ENCODE peak calls at places on chromosomes 16 and 17, in four cellular contexts. Z is GM12878, O is K562, U is HepG2. E is an unnamed sample.

GRCh38 chr17:40646791-40647548 is 648 bp downstream of the SMARCE1 start:
- DNase-seq in Z (no peak), O (peak; percentile 71), U (peak; percentile 50), E (peak; percentile 20)

GRCh38 chr17:48997103-48997826 is at the start of gene IGF2BP1:
- DNase-seq in Z (no peak), O (no peak), U (peak; percentile 81), E (peak; percentile 65)

GRCh38 chr16:53817812-53818211 is 113.9 kb downstream of the FTO start:
- DNase-seq in Z (no peak), O (no peak), U (no peak), E (no peak)

GRCh38 chr16:73329363-73330306 is 281.7 kb upstream of the ZFHX3 start:
- DNase-seq in Z (no peak), O (no peak), U (peak; percentile 8), E (no peak)

GRCh38 chr17:60165976-60166375 is 16.2 kb downstream of the CA4 start:
- DNase-seq in Z (no peak), O (peak; percentile 6), U (no peak), E (peak; percentile 4)

GRCh38 chr16:88437367-88437964 is 15.6 kb upstream of the ZFPM1 start:
- DNase-seq in Z (no peak), O (peak; percentile 84), U (peak; percentile 48), E (peak; percentile 84)

GRCh38 chr16:11141409-11142260 is 114.4 kb downstream of the SOCS1 start:
- DNase-seq in Z (no peak), O (no peak), U (peak; percentile 27), E (no peak)

GRCh38 chr16:74771656-74772315 is 2.8 kb downstream of the FA2H start:
- DNase-seq in Z (peak; percentile 63), O (no peak), U (no peak), E (no peak)

GRCh38 chr17:50274142-50274944 is at the start of gene TMEM92:
- DNase-seq in Z (no peak), O (peak; percentile 77), U (no peak), E (peak; percentile 59)

GRCh38 chr17:10729334-10730193 is at the start of gene TMEM220:
- DNase-seq in Z (no peak), O (no peak), U (peak; percentile 26), E (peak; percentile 38)

GRCh38 chr17:78176548-78177025 is 8.2 kb downstream of the SYNGR2 start:
- DNase-seq in Z (no peak), O (peak; percentile 78), U (no peak), E (peak; percentile 82)

GRCh38 chr16:84487358-84487757 is 17.1 kb downstream of the MEAK7 start:
- DNase-seq in Z (no peak), O (no peak), U (no peak), E (no peak)

GRCh38 chr17:77127735-77128361 is 12.9 kb upstream of the SEC14L1 start:
- DNase-seq in Z (no peak), O (no peak), U (no peak), E (no peak)

GRCh38 chr16:3984111-3985060 is 103.9 kb upstream of the CREBBP start:
- DNase-seq in Z (no peak), O (no peak), U (no peak), E (no peak)

GRCh38 chr16:87371261-87371866 is 12.2 kb downstream of the FBXO31 start:
- DNase-seq in Z (no peak), O (no peak), U (no peak), E (no peak)

GRCh38 chr17:50465635-50466034 is 3.0 kb downstream of the CHAD start:
- DNase-seq in Z (no peak), O (no peak), U (no peak), E (no peak)

GRCh38 chr16:89729863-89730574 is 8.7 kb downstream of the ZNF276 start:
- DNase-seq in Z (no peak), O (no peak), U (no peak), E (no peak)

GRCh38 chr17:31508310-31509094 is 117.0 kb downstream of the RAB11FIP4 start:
- DNase-seq in Z (peak; percentile 69), O (peak; percentile 69), U (peak; percentile 32), E (no peak)

GRCh38 chr16:33059206-33059605 is 134.8 kb upstream of the TP53TG3C start:
- DNase-seq in Z (no peak), O (no peak), U (no peak), E (no peak)

GRCh38 chr16:87460936-87461335 is 31.9 kb downstream of the ZCCHC14 start:
- DNase-seq in Z (no peak), O (no peak), U (no peak), E (no peak)

GRCh38 chr17:80845863-80846671 is 145.6 kb upstream of the CHMP6 start:
- DNase-seq in Z (no peak), O (no peak), U (no peak), E (no peak)

GRCh38 chr16:22728167-22728836 is 85.7 kb upstream of the HS3ST2 start:
- DNase-seq in Z (no peak), O (no peak), U (no peak), E (no peak)

DNA sequence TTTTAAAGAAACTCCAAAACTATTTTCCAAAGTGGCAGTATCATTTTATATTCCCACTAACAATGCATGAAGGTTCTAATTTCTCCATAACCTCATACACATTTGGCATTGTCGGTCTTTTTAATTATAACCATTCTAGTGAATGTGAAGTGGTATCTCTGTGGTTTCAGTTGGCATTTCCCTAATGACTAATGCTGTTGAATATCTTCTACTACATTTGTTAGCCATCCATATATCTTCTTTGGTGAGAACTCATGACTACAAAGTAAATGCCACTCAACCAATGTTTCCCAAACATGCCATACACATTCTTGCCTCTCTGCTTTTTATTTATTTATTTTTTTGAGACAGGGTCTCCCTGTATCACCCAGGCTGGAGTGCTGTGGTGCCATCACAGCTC is 31.7 kb upstream of the TAOK1 start:
- DNase-seq in Z (no peak), O (no peak), U (no peak), E (no peak)
- TF ChIP-seq SP1 in Z (no peak), O (no peak), U (no peak), E (no peak)

DNA sequence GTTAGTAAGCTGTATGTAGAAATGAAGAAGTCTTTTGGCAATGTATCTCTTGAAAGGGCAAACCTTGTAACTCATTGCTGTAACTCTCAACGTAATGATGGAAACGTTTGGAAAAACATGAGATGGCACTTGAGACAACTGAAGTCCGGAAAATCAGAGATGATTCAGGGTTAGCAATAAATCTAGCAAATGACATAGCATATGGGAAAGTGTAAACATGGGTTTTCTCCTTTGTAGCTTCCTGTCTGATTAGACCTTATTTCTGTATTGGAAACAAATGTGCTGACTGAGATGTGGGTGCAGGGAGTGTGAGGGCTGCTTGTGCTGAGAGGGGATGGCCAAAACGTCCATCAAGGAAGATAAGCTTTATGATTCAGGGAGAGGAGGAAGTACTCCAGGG is 110.7 kb upstream of the FAM20A start:
- DNase-seq in Z (no peak), O (no peak), U (no peak), E (no peak)
- TF ChIP-seq BHLHE40 in Z (no peak), O (no peak), U (no peak), E (no peak)

GRCh38 chr17:45997166-45997565 is 1.9 kb upstream of the STH start:
- DNase-seq in Z (no peak), O (no peak), U (no peak), E (no peak)

GRCh38 chr17:45996282-45996937 is 2.6 kb upstream of the STH start:
- DNase-seq in Z (no peak), O (no peak), U (no peak), E (no peak)

GRCh38 chr17:45995617-45996270 is 3.3 kb upstream of the STH start:
- DNase-seq in Z (no peak), O (no peak), U (no peak), E (no peak)

GRCh38 chr17:45998987-45999899 is at the start of gene STH:
- DNase-seq in Z (no peak), O (no peak), U (no peak), E (no peak)

DNA sequence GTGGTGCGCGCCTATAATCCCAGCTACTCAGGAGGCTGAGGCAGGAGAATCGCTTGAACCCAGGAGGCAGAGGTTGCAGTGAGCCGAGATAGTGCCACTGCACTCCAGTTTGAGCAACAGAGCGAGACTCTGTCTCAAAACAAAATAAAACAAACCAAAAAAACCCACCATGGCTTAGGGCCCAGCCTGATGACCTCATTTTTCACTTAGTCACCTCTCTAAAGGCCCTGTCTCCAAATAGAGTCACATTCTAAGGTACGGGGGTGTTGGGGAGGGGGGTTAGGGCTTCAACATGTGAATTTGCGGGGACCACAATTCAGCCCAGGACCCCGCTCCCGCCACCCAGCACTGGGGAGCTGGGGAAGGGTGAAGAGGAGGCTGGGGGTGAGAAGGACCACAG is 1.4 kb upstream of the STH start:
- DNase-seq in Z (no peak), O (no peak), U (no peak), E (no peak)
- TF ChIP-seq TARDBP in Z (no peak), O (no peak), U (no peak), E (no peak)

DNA sequence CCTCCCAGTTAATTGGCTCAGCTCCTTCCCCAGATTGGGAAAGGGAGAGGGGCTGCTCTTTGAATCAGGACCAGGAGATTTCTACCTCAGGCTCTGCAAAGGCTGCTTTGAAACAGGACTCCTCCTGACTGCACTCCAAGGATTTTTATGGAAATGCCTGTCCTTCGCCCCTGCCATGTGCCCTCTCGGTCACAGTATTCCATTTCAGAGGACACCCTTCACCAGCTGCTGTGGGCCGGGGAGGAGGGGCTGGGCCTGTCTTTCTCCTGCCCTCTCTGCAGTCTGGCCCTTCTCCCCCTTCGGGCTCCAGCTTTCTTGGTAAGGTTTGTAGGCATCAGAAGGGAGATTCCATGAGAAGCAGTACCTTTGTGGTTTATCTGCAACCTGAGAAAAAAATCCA is 13.6 kb downstream of the MRM1 start:
- DNase-seq in Z (no peak), O (no peak), U (no peak), E (no peak)
- TF ChIP-seq SP1 in Z (no peak), O (no peak), U (no peak), E (no peak)

GRCh38 chr16:81168406-81168805 is 70.1 kb upstream of the BCO1 start:
- DNase-seq in Z (no peak), O (no peak), U (no peak), E (no peak)
- TF ChIP-seq BHLHE40 in Z (no peak), O (no peak), U (no peak), E (no peak)

GRCh38 chr17:44589316-44590071 is 32.2 kb downstream of the FZD2 start:
- DNase-seq in Z (no peak), O (no peak), U (no peak), E (no peak)

GRCh38 chr17:44587339-44587738 is 30.1 kb downstream of the FZD2 start:
- DNase-seq in Z (no peak), O (peak; percentile 54), U (peak; percentile 43), E (peak; percentile 37)

GRCh38 chr17:44581868-44582267 is 24.6 kb downstream of the FZD2 start:
- DNase-seq in Z (no peak), O (no peak), U (no peak), E (peak; percentile 37)

GRCh38 chr17:44585315-44585714 is 28.0 kb downstream of the FZD2 start:
- DNase-seq in Z (no peak), O (no peak), U (no peak), E (no peak)

DNA sequence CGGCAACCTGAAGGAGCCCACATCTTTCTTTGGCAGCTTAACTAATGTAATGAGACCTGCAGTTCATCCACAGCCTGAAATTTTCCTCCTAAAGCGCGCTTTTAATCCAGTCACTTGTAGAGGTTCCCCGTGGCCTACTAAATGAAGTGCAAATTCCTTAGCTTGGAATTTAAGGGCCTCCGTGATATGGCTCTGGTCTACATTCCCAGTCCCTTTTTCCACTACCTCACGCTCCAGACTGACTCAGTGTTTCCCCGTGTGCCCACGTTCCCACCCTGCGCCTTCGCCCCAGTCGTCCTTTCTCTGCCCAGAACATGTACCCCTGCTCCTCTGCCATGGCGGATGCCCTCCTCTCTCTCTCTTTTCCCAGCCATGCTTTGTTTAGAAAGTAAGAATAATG is 27.2 kb downstream of the FZD2 start:
- DNase-seq in Z (no peak), O (no peak), U (no peak), E (no peak)
- TF ChIP-seq TARDBP in Z (no peak), O (no peak), U (no peak), E (no peak)